ENCODE peak calls at places on chromosome 4, in eight cellular contexts. F is A172, R is GM12892, W is HS-27A, C is GM23248, Y is amniotic stem cell, U is tibial artery, Z is MCF 10A. S is an unnamed sample.
A peak's percentile ranks its signal among the peaks of the same experiment; 100 is the strongest.

GRCh38 chr4:41212221-41213203 is 1.8 kb downstream of the APBB2 start:
- DNase-seq in F (peak; percentile 60), R (no peak), W (no peak), C (peak; percentile 77), Y (peak; percentile 25), U (peak; percentile 42), Z (peak; percentile 87), S (peak; percentile 38)

GRCh38 chr4:126582737-126583136 is 1050.0 kb upstream of the INTU start:
- DNase-seq in F (no peak), R (no peak), W (no peak), C (peak; percentile 4), Y (no peak), U (no peak), Z (peak; percentile 29), S (no peak)

GRCh38 chr4:184648220-184649025 is 824 bp downstream of the CASP3 start:
- DNase-seq in F (peak; percentile 11), R (no peak), W (no peak), C (peak; percentile 80), Y (no peak), U (peak; percentile 64), Z (peak; percentile 58), S (no peak)

GRCh38 chr4:43136752-43137151 is 244.2 kb downstream of the GRXCR1 start:
- DNase-seq in F (no peak), R (no peak), W (no peak), C (no peak), Y (no peak), U (no peak), Z (no peak), S (no peak)

GRCh38 chr4:138832563-138832962 is 183.0 kb upstream of the NOCT start:
- DNase-seq in F (no peak), R (no peak), W (no peak), C (no peak), Y (no peak), U (no peak), Z (no peak), S (no peak)

GRCh38 chr4:68803013-68803412 is 12.8 kb upstream of the UGT2B10 start:
- DNase-seq in F (no peak), R (no peak), W (no peak), C (no peak), Y (no peak), U (no peak), Z (no peak), S (no peak)

GRCh38 chr4:139528377-139529005 is 27.5 kb downstream of the SETD7 start:
- DNase-seq in F (peak; percentile 14), R (no peak), W (no peak), C (peak; percentile 92), Y (no peak), U (peak; percentile 69), Z (peak; percentile 71), S (no peak)

GRCh38 chr4:89486042-89486441 is 178.4 kb upstream of the GPRIN3 start:
- DNase-seq in F (peak; percentile 42), R (no peak), W (no peak), C (peak; percentile 59), Y (no peak), U (no peak), Z (peak; percentile 48), S (no peak)

GRCh38 chr4:56637791-56638190 is 43.3 kb downstream of the HOPX start:
- DNase-seq in F (no peak), R (no peak), W (peak; percentile 60), C (no peak), Y (no peak), U (no peak), Z (no peak), S (no peak)

GRCh38 chr4:151624606-151625565 is 135.9 kb downstream of the GATB start:
- DNase-seq in F (no peak), R (no peak), W (no peak), C (peak; percentile 19), Y (no peak), U (peak; percentile 30), Z (no peak), S (no peak)

GRCh38 chr4:156999175-156999517 is 27.5 kb upstream of the PDGFC start:
- DNase-seq in F (peak; percentile 98), R (no peak), W (peak; percentile 100), C (peak; percentile 88), Y (peak; percentile 91), U (peak; percentile 26), Z (peak; percentile 99), S (peak; percentile 60)

GRCh38 chr4:181939199-181939945 is 303.8 kb upstream of the TENM3 start:
- DNase-seq in F (peak; percentile 85), R (no peak), W (no peak), C (peak; percentile 7), Y (no peak), U (no peak), Z (peak; percentile 24), S (no peak)

GRCh38 chr4:43339435-43339834 is 446.9 kb downstream of the GRXCR1 start:
- DNase-seq in F (peak; percentile 83), R (no peak), W (no peak), C (peak; percentile 85), Y (no peak), U (no peak), Z (peak; percentile 86), S (no peak)

GRCh38 chr4:168993724-168994510 is 16.1 kb downstream of the CBR4 start:
- DNase-seq in F (peak; percentile 14), R (no peak), W (no peak), C (peak; percentile 14), Y (no peak), U (no peak), Z (peak; percentile 21), S (no peak)

GRCh38 chr4:85423414-85423813 is 51.5 kb upstream of the ARHGAP24 start:
- DNase-seq in F (no peak), R (no peak), W (no peak), C (peak; percentile 13), Y (no peak), U (no peak), Z (no peak), S (no peak)

GRCh38 chr4:110610940-110611785 is 11.7 kb downstream of the PITX2 start:
- DNase-seq in F (no peak), R (no peak), W (no peak), C (peak; percentile 64), Y (no peak), U (no peak), Z (no peak), S (no peak)

GRCh38 chr4:184506527-184507121 is 32.3 kb upstream of the IRF2 start:
- DNase-seq in F (peak; percentile 13), R (peak; percentile 52), W (no peak), C (peak; percentile 23), Y (no peak), U (no peak), Z (peak; percentile 13), S (no peak)

GRCh38 chr4:186889876-186890643 is 166.4 kb upstream of the FAT1 start:
- DNase-seq in F (no peak), R (no peak), W (no peak), C (no peak), Y (no peak), U (no peak), Z (no peak), S (no peak)

GRCh38 chr4:101101072-101101471 is 246.3 kb downstream of the PPP3CA start:
- DNase-seq in F (no peak), R (no peak), W (no peak), C (no peak), Y (no peak), U (no peak), Z (no peak), S (no peak)

GRCh38 chr4:5900844-5901243 is 8.0 kb upstream of the CRMP1 start:
- DNase-seq in F (no peak), R (no peak), W (no peak), C (no peak), Y (no peak), U (no peak), Z (no peak), S (no peak)

GRCh38 chr4:153177841-153178240 is 26.4 kb upstream of the TRIM2 start:
- DNase-seq in F (no peak), R (no peak), W (no peak), C (no peak), Y (no peak), U (no peak), Z (no peak), S (no peak)

GRCh38 chr4:157048248-157048647 is 27.7 kb upstream of the GLRB start:
- DNase-seq in F (no peak), R (no peak), W (no peak), C (peak; percentile 85), Y (no peak), U (peak; percentile 72), Z (peak; percentile 8), S (no peak)

GRCh38 chr4:62159306-62159705 is 959.2 kb downstream of the ADGRL3 start:
- DNase-seq in F (no peak), R (no peak), W (no peak), C (no peak), Y (no peak), U (no peak), Z (no peak), S (no peak)

GRCh38 chr4:144450526-144450925 is 195.4 kb upstream of the HHIP start:
- DNase-seq in F (no peak), R (no peak), W (no peak), C (no peak), Y (no peak), U (no peak), Z (no peak), S (no peak)

GRCh38 chr4:128543726-128544125 is 256.1 kb upstream of the PGRMC2 start:
- DNase-seq in F (no peak), R (no peak), W (no peak), C (no peak), Y (no peak), U (no peak), Z (no peak), S (no peak)

GRCh38 chr4:128468485-128468989 is 180.9 kb upstream of the PGRMC2 start:
- DNase-seq in F (peak; percentile 83), R (no peak), W (no peak), C (peak; percentile 98), Y (peak; percentile 64), U (peak; percentile 86), Z (peak; percentile 83), S (peak; percentile 48)

GRCh38 chr4:108702960-108703359 is 52.6 kb downstream of the OSTC start:
- DNase-seq in F (no peak), R (no peak), W (no peak), C (no peak), Y (no peak), U (no peak), Z (no peak), S (no peak)

GRCh38 chr4:36823199-36823967 is 421.2 kb upstream of the NWD2 start:
- DNase-seq in F (peak; percentile 56), R (no peak), W (no peak), C (no peak), Y (no peak), U (no peak), Z (peak; percentile 83), S (no peak)

GRCh38 chr4:181968371-181968770 is 274.8 kb upstream of the TENM3 start:
- DNase-seq in F (peak; percentile 75), R (no peak), W (peak; percentile 50), C (peak; percentile 60), Y (no peak), U (no peak), Z (peak; percentile 30), S (no peak)

GRCh38 chr4:111652986-111653385 is 492.3 kb upstream of the FAM241A start:
- DNase-seq in F (no peak), R (no peak), W (no peak), C (no peak), Y (no peak), U (no peak), Z (no peak), S (no peak)

GRCh38 chr4:48571471-48571870 is 81.4 kb downstream of the ZAR1 start:
- DNase-seq in F (no peak), R (no peak), W (no peak), C (no peak), Y (no peak), U (no peak), Z (no peak), S (no peak)

GRCh38 chr4:156169861-156170260 is 216.2 kb upstream of the CTSO start:
- DNase-seq in F (no peak), R (no peak), W (no peak), C (peak; percentile 26), Y (no peak), U (no peak), Z (no peak), S (no peak)

GRCh38 chr4:36024901-36025610 is 219.3 kb downstream of the ARAP2 start:
- DNase-seq in F (no peak), R (no peak), W (no peak), C (no peak), Y (no peak), U (no peak), Z (no peak), S (no peak)

GRCh38 chr4:57305836-57306235 is 195.7 kb upstream of the IGFBP7 start:
- DNase-seq in F (no peak), R (no peak), W (no peak), C (no peak), Y (no peak), U (no peak), Z (no peak), S (no peak)